ENCODE peak calls at places on chromosomes 13 and 19, in four cellular contexts. One of them, this sample, is unnamed.

GRCh38 chr19:44726465-44726864 is 22.0 kb upstream of the BCL3 start:
- DNase-seq in natural killer cell: no peak
- DNase-seq in mammary epithelial cell: no peak
- DNase-seq in AG04450: no peak
- DNase-seq in this sample: no peak

GRCh38 chr13:62250501-62251175 is 835.0 kb upstream of the PCDH20 start:
- DNase-seq in natural killer cell: no peak
- DNase-seq in mammary epithelial cell: no peak
- DNase-seq in AG04450: no peak
- DNase-seq in this sample: no peak

GRCh38 chr19:16612631-16613030 is 15.4 kb downstream of the MED26 start:
- DNase-seq in natural killer cell: no peak
- DNase-seq in mammary epithelial cell: no peak
- DNase-seq in AG04450: no peak
- DNase-seq in this sample: peak; percentile 49

GRCh38 chr19:17346109-17346671 is 8.8 kb downstream of the GTPBP3 start:
- DNase-seq in natural killer cell: peak; percentile 75
- DNase-seq in mammary epithelial cell: peak; percentile 51
- DNase-seq in AG04450: no peak
- DNase-seq in this sample: peak; percentile 54

GRCh38 chr13:32988588-32989256 is 27.5 kb upstream of the KL start:
- DNase-seq in natural killer cell: no peak
- DNase-seq in mammary epithelial cell: no peak
- DNase-seq in AG04450: no peak
- DNase-seq in this sample: peak; percentile 12

GRCh38 chr13:52195052-52195837 is 35.8 kb upstream of the NEK3 start:
- DNase-seq in natural killer cell: peak; percentile 55
- DNase-seq in mammary epithelial cell: peak; percentile 33
- DNase-seq in AG04450: peak; percentile 26
- DNase-seq in this sample: peak; percentile 85

GRCh38 chr19:51784922-51785690 is 9.9 kb upstream of the FPR3 start:
- DNase-seq in natural killer cell: no peak
- DNase-seq in mammary epithelial cell: peak; percentile 98
- DNase-seq in AG04450: no peak
- DNase-seq in this sample: peak; percentile 91

GRCh38 chr19:47099576-47100050 is 14.0 kb downstream of the ZC3H4 start:
- DNase-seq in natural killer cell: no peak
- DNase-seq in mammary epithelial cell: no peak
- DNase-seq in AG04450: no peak
- DNase-seq in this sample: no peak

GRCh38 chr19:8631425-8631819 is 989 bp downstream of the NFILZ start:
- DNase-seq in natural killer cell: no peak
- DNase-seq in mammary epithelial cell: no peak
- DNase-seq in AG04450: no peak
- DNase-seq in this sample: no peak

GRCh38 chr19:18023596-18024212 is 15.7 kb downstream of the ARRDC2 start:
- DNase-seq in natural killer cell: no peak
- DNase-seq in mammary epithelial cell: no peak
- DNase-seq in AG04450: no peak
- DNase-seq in this sample: peak; percentile 72

GRCh38 chr19:53041366-53041765 is 3.2 kb upstream of the ERVV-2 start:
- DNase-seq in natural killer cell: no peak
- DNase-seq in mammary epithelial cell: peak; percentile 14
- DNase-seq in AG04450: no peak
- DNase-seq in this sample: no peak

GRCh38 chr19:9808855-9809646 is 9.8 kb downstream of the FBXL12 start:
- DNase-seq in natural killer cell: no peak
- DNase-seq in mammary epithelial cell: no peak
- DNase-seq in AG04450: no peak
- DNase-seq in this sample: no peak

GRCh38 chr19:45179063-45179847 is 671 bp downstream of the BLOC1S3 start:
- DNase-seq in natural killer cell: peak; percentile 53
- DNase-seq in mammary epithelial cell: peak; percentile 42
- DNase-seq in AG04450: no peak
- DNase-seq in this sample: peak; percentile 22

GRCh38 chr13:20993661-20994440 is 67.5 kb downstream of the LATS2 start:
- DNase-seq in natural killer cell: no peak
- DNase-seq in mammary epithelial cell: peak; percentile 67
- DNase-seq in AG04450: no peak
- DNase-seq in this sample: peak; percentile 92

GRCh38 chr13:109600078-109600477 is 186.3 kb downstream of the IRS2 start:
- DNase-seq in natural killer cell: no peak
- DNase-seq in mammary epithelial cell: no peak
- DNase-seq in AG04450: no peak
- DNase-seq in this sample: no peak

GRCh38 chr19:14553042-14553938 is 18.6 kb downstream of the NDUFB7 start:
- DNase-seq in natural killer cell: no peak
- DNase-seq in mammary epithelial cell: no peak
- DNase-seq in AG04450: no peak
- DNase-seq in this sample: no peak

GRCh38 chr19:33502521-33502920 is 19.1 kb downstream of the PEPD start:
- DNase-seq in natural killer cell: no peak
- DNase-seq in mammary epithelial cell: no peak
- DNase-seq in AG04450: no peak
- DNase-seq in this sample: no peak

GRCh38 chr13:27001705-27002104 is 169.9 kb downstream of the USP12 start:
- DNase-seq in natural killer cell: no peak
- DNase-seq in mammary epithelial cell: no peak
- DNase-seq in AG04450: no peak
- DNase-seq in this sample: no peak

DNA sequence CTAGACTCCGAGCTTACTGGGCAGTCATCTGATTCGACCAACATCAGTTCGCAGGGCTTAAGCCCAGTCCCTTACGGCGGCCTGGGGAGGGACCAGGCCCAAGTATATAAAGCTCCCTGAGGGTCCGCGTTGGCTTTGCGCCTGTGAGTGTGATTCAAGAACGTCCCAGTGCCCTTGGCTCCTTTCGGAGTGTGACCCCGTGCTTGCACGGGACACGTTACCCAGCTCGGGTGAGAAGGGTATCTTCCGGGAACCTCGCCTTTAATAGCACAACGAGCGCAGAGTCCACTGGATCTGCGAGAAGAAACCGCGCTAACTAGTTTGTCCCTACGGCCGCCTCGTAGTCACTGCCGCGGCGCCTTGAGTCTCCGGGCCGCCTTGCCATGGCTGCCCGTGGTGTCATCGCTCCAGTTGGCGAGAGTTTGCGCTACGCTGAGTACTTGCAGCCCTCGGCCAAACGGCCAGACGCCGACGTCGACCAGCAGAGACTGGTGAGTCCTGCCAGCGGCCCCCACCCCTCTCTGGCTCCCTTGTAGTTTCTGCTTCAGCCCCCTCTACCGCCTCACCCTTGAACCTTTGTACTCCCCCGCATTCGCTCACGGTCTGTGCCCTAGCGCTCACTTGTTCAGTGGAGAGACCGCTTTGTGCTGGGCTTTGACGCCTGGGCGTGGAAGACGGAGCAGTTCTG is at the start of gene DNAJC15:
- DNase-seq in natural killer cell: peak; percentile 83
- DNase-seq in mammary epithelial cell: no peak
- DNase-seq in AG04450: peak; percentile 68
- DNase-seq in this sample: peak; percentile 87
- TF ChIP-seq CTCF in natural killer cell: no peak
- TF ChIP-seq CTCF in mammary epithelial cell: no peak
- TF ChIP-seq CTCF in AG04450: no peak
- TF ChIP-seq CTCF in this sample: no peak

GRCh38 chr19:48779636-48780035 is 24.3 kb downstream of the FGF21 start:
- DNase-seq in natural killer cell: no peak
- DNase-seq in mammary epithelial cell: no peak
- DNase-seq in AG04450: no peak
- DNase-seq in this sample: no peak

GRCh38 chr19:48780684-48781391 is 25.5 kb downstream of the FGF21 start:
- DNase-seq in natural killer cell: no peak
- DNase-seq in mammary epithelial cell: no peak
- DNase-seq in AG04450: no peak
- DNase-seq in this sample: peak; percentile 59

DNA sequence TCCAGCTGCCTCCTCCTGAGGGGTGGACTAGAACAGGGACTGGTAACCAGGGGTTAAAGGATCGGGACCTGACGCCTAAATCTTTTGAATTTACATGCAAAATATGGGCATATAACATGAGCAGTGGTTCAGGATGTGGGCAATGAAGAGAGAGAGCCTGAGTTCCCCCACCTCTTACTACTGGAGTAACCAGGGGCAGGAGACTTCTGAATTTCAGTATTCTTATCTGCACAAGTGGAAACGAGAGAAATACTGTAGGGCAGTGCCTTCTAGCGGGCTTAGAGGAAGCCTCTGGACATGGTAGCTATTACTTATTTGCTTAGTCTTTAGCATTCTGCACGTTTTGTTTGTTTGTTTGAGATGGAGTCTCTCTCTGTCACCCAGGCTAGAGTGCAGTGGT is 26.3 kb downstream of the BCAT2 start:
- DNase-seq in natural killer cell: no peak
- DNase-seq in mammary epithelial cell: no peak
- DNase-seq in AG04450: no peak
- DNase-seq in this sample: no peak
- TF ChIP-seq CTCF in natural killer cell: no peak
- TF ChIP-seq CTCF in mammary epithelial cell: no peak
- TF ChIP-seq CTCF in AG04450: peak; percentile 20
- TF ChIP-seq CTCF in this sample: no peak

GRCh38 chr19:1252221-1252817 is 3.9 kb downstream of the MIDN start:
- DNase-seq in natural killer cell: no peak
- DNase-seq in mammary epithelial cell: peak; percentile 94
- DNase-seq in AG04450: no peak
- DNase-seq in this sample: peak; percentile 98

GRCh38 chr19:1251503-1252220 is 3.3 kb downstream of the MIDN start:
- DNase-seq in natural killer cell: peak; percentile 69
- DNase-seq in mammary epithelial cell: no peak
- DNase-seq in AG04450: no peak
- DNase-seq in this sample: no peak

GRCh38 chr19:1254081-1254527 is 5.7 kb downstream of the MIDN start:
- DNase-seq in natural killer cell: peak; percentile 31
- DNase-seq in mammary epithelial cell: no peak
- DNase-seq in AG04450: no peak
- DNase-seq in this sample: peak; percentile 56

GRCh38 chr19:1253514-1254080 is 5.2 kb downstream of the MIDN start:
- DNase-seq in natural killer cell: no peak
- DNase-seq in mammary epithelial cell: no peak
- DNase-seq in AG04450: no peak
- DNase-seq in this sample: no peak

GRCh38 chr19:1252818-1253513 is 4.6 kb downstream of the MIDN start:
- DNase-seq in natural killer cell: peak; percentile 74
- DNase-seq in mammary epithelial cell: peak; percentile 93
- DNase-seq in AG04450: peak; percentile 92
- DNase-seq in this sample: peak; percentile 98
- TF ChIP-seq CTCF in natural killer cell: no peak
- TF ChIP-seq CTCF in mammary epithelial cell: no peak
- TF ChIP-seq CTCF in AG04450: peak; percentile 4
- TF ChIP-seq CTCF in this sample: peak; percentile 1

GRCh38 chr13:19890030-19890429 is 26.6 kb upstream of the ZMYM5 start:
- DNase-seq in natural killer cell: no peak
- DNase-seq in mammary epithelial cell: no peak
- DNase-seq in AG04450: no peak
- DNase-seq in this sample: no peak

DNA sequence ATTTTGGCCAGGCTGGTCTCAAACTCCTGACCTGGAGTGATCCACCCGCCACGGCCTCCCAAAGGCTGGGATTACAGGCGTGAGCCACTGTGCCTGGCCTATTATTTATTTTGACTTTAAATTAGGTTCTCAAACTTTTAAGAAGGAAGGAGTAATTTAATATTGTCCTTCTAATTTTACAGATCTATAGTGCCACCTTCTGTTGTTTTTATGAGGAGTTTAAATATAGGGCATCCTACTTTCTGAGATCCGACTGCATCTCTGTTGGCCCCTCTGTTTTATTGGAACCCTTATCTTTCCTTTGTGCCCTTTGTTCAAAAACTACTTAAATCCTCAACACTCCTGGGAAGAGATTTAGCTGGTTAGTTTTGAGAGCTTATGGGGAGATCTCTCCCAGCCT is 25.4 kb upstream of the ZMYM5 start:
- DNase-seq in natural killer cell: no peak
- DNase-seq in mammary epithelial cell: peak; percentile 6
- DNase-seq in AG04450: no peak
- DNase-seq in this sample: peak; percentile 35
- TF ChIP-seq CTCF in natural killer cell: no peak
- TF ChIP-seq CTCF in mammary epithelial cell: no peak
- TF ChIP-seq CTCF in AG04450: peak; percentile 21
- TF ChIP-seq CTCF in this sample: peak; percentile 20

GRCh38 chr13:38417727-38418126 is 68.1 kb downstream of the UFM1 start:
- DNase-seq in natural killer cell: no peak
- DNase-seq in mammary epithelial cell: peak; percentile 50
- DNase-seq in AG04450: no peak
- DNase-seq in this sample: peak; percentile 60
- TF ChIP-seq CTCF in natural killer cell: no peak
- TF ChIP-seq CTCF in mammary epithelial cell: peak; percentile 75
- TF ChIP-seq CTCF in AG04450: peak; percentile 31
- TF ChIP-seq CTCF in this sample: peak; percentile 62